ENCODE peak calls at places on chromosomes 13 and 19, in four cellular contexts. Z is GM12892, I is H1, R is HepG2. C is an unnamed sample.

GRCh38 chr13:98848736-98849135 is 96.3 kb upstream of the SLC15A1 start:
- DNase-seq in Z (no peak), I (no peak), R (no peak), C (no peak)

GRCh38 chr13:74372511-74372910 is 238.3 kb upstream of the KLF12 start:
- DNase-seq in Z (no peak), I (no peak), R (no peak), C (no peak)

GRCh38 chr19:47414469-47414868 is 4.9 kb downstream of the MEIS3 start:
- DNase-seq in Z (no peak), I (peak; percentile 70), R (peak; percentile 57), C (no peak)

GRCh38 chr19:28377077-28377476 is 835.9 kb downstream of the UQCRFS1 start:
- DNase-seq in Z (no peak), I (no peak), R (no peak), C (no peak)

GRCh38 chr13:113862766-113863510 is 938 bp downstream of the GAS6 start:
- DNase-seq in Z (peak; percentile 67), I (peak; percentile 72), R (no peak), C (peak; percentile 72)

GRCh38 chr13:98443329-98443728 is 133.6 kb downstream of the STK24 start:
- DNase-seq in Z (no peak), I (no peak), R (no peak), C (no peak)

GRCh38 chr13:96499646-96500045 is 409.7 kb downstream of the HS6ST3 start:
- DNase-seq in Z (no peak), I (no peak), R (no peak), C (no peak)

GRCh38 chr13:76038920-76039716 is 403.0 kb downstream of the LMO7 start:
- DNase-seq in Z (no peak), I (no peak), R (no peak), C (no peak)

GRCh38 chr19:50794074-50794777 is 4.0 kb downstream of the ACP4 start:
- DNase-seq in Z (peak; percentile 63), I (peak; percentile 63), R (no peak), C (peak; percentile 69)

GRCh38 chr19:18416778-18417249 is 2.4 kb upstream of the SSBP4 start:
- DNase-seq in Z (no peak), I (peak; percentile 86), R (peak; percentile 70), C (no peak)

GRCh38 chr13:20353973-20354372 is 121.9 kb upstream of the GJB6 start:
- DNase-seq in Z (no peak), I (no peak), R (no peak), C (no peak)

GRCh38 chr19:33040994-33041827 is 23.5 kb downstream of the RHPN2 start:
- DNase-seq in Z (no peak), I (no peak), R (peak; percentile 100), C (no peak)

GRCh38 chr19:12035220-12036172 is at the start of gene ZNF433:
- DNase-seq in Z (peak; percentile 91), I (peak; percentile 99), R (peak; percentile 84), C (peak; percentile 92)

GRCh38 chr19:39407644-39408391 is 1.2 kb downstream of the ZFP36 start:
- DNase-seq in Z (no peak), I (peak; percentile 54), R (no peak), C (no peak)

GRCh38 chr19:55663846-55664536 is 9.2 kb downstream of the U2AF2 start:
- DNase-seq in Z (no peak), I (no peak), R (no peak), C (no peak)

GRCh38 chr13:87671824-87672603 is 843 bp downstream of the SLITRK5 start:
- DNase-seq in Z (no peak), I (peak; percentile 73), R (no peak), C (no peak)

GRCh38 chr19:17889609-17890214 is 18.0 kb downstream of the SLC5A5 start:
- DNase-seq in Z (no peak), I (peak; percentile 83), R (peak; percentile 32), C (no peak)

GRCh38 chr13:26485288-26485687 is 72.2 kb upstream of the WASF3 start:
- DNase-seq in Z (no peak), I (no peak), R (no peak), C (no peak)

GRCh38 chr19:48568345-48568886 is 16.4 kb downstream of the SULT2B1 start:
- DNase-seq in Z (no peak), I (peak; percentile 68), R (peak; percentile 61), C (no peak)

GRCh38 chr19:57269515-57270250 is 10.6 kb upstream of the ZNF460 start:
- DNase-seq in Z (no peak), I (no peak), R (no peak), C (no peak)

GRCh38 chr19:28633223-28634030 is 579.5 kb downstream of the UQCRFS1 start:
- DNase-seq in Z (no peak), I (peak; percentile 72), R (no peak), C (peak; percentile 20)

GRCh38 chr13:114067886-114068722 is 64.3 kb downstream of the RASA3 start:
- DNase-seq in Z (peak; percentile 53), I (no peak), R (no peak), C (no peak)

GRCh38 chr13:20550799-20551198 is 16.2 kb upstream of the IFT88 start:
- DNase-seq in Z (no peak), I (no peak), R (peak; percentile 23), C (no peak)

GRCh38 chr19:455031-455705 is 5.7 kb downstream of the SHC2 start:
- DNase-seq in Z (no peak), I (no peak), R (no peak), C (no peak)

GRCh38 chr13:59166174-59166573 is 997.6 kb downstream of the DIAPH3 start:
- DNase-seq in Z (no peak), I (no peak), R (no peak), C (no peak)

GRCh38 chr13:35727881-35728280 is 251.4 kb upstream of the MAB21L1 start:
- DNase-seq in Z (no peak), I (no peak), R (no peak), C (no peak)

GRCh38 chr19:15635016-15635805 is 5.5 kb upstream of the CYP4F3 start:
- DNase-seq in Z (no peak), I (no peak), R (peak; percentile 35), C (no peak)

GRCh38 chr19:15633122-15633521 is 7.6 kb upstream of the CYP4F3 start:
- DNase-seq in Z (no peak), I (no peak), R (no peak), C (no peak)

GRCh38 chr19:15634105-15634504 is 6.6 kb upstream of the CYP4F3 start:
- DNase-seq in Z (no peak), I (no peak), R (no peak), C (no peak)

GRCh38 chr19:15629003-15629880 is 11.5 kb upstream of the CYP4F3 start:
- DNase-seq in Z (peak; percentile 62), I (peak; percentile 83), R (peak; percentile 55), C (peak; percentile 80)

DNA sequence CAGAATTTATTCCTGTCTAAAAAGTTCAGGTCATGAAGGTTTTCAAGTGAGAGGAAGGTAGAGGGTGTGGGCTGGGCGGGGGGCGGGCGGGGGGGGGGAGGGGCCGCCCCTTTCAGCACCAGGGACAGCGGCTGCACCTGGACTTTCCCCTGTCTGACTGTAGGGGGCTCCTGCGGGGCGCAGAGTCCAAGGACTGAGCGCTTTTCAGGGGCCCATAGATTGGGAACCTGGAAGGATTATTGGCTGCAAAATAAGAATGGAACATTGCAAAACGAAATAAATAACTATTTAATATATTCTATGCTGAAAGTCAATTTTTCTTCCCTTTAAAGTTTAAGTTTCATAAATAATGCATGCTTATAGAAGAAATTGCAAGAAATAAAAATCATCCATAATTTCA is 8.9 kb upstream of the CYP4F3 start:
- DNase-seq in Z (no peak), I (no peak), R (peak; percentile 27), C (peak; percentile 24)
- TF ChIP-seq TAF1 in Z (no peak), I (no peak), R (no peak), C (no peak)

DNA sequence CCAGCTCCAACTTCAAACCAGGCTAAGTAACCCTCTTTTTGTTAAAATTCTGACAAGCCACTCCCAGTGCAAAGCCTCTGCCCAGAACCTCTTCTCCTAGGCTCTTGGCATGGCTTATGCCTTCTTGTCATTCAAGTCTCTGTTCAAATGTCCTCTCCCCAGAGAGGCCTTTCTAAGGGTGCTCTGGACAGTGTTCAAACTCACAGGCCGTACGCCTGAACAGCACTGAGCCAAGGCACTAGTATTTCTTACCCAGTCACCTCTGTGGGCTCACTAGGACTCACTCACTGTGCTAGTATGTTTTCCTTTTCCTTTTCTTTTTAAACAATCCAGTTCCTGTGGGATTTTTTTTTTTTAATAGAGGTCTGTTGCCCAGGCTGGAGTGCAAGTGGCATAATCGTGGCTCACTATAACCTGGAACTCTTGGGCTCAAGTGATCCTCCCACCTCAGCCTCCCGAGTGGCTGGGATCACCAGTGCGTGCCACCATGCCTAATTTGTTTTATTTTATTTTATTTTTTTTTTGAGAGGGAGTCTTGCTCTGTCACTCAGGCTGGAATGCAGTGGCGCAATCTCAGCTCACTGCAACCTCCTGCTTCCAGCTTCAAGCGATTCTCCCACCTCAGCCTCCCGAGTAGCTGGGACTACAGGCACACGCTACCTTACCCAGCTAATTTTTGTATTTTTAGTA is 2.3 kb upstream of the ASF1B start:
- DNase-seq in Z (no peak), I (no peak), R (no peak), C (no peak)
- TF ChIP-seq POLR2A in Z (no peak), I (no peak), R (no peak), C (no peak)

GRCh38 chr19:7460562-7460966 is 28.3 kb downstream of the PEX11G start:
- DNase-seq in Z (no peak), I (no peak), R (no peak), C (no peak)

GRCh38 chr19:7455600-7456296 is 33.1 kb downstream of the PEX11G start:
- DNase-seq in Z (no peak), I (no peak), R (no peak), C (no peak)

GRCh38 chr19:7459773-7460172 is 29.1 kb downstream of the PEX11G start:
- DNase-seq in Z (no peak), I (no peak), R (no peak), C (no peak)

GRCh38 chr19:7456964-7457541 is 31.8 kb downstream of the PEX11G start:
- DNase-seq in Z (no peak), I (no peak), R (no peak), C (no peak)

GRCh38 chr19:7458675-7459074 is 30.2 kb downstream of the PEX11G start:
- DNase-seq in Z (no peak), I (no peak), R (no peak), C (no peak)
- TF ChIP-seq TAF1 in Z (no peak), I (no peak), R (no peak), C (no peak)

DNA sequence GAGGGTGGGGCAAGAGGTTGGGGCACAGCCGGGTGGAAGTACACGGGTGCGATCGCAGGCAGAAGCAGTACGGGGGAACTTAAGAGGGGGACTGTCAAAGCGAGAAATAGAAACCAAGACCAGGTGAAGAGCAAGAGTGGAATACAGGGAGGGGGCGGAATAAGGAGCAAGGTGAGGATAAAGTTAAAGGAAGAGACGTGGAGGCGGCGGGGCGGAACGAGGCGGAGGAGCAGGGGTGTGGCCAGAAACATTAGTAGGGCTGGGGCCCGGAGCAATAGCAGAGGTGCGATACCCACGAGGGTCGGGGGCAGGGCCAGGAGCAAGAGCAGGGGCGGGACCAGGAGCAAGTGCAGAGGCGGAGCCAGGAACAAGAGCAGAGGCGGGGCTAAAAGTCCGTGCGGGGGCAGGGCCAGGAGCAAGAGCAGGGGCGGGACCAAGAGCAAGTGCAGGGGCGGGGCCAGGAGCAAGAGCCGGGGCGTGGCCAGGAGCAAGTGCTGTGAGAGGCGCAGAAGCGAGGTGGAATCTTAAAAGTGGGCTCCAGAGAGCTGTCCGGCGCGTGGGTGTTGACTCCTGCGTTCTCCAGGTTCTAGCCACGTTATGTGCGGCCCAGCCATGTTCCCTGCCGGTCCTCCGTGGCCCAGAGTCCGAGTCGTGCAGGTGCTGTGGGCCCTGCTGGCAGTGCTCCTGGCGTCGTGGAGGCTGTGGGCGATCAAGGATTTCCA is 1.2 kb downstream of the CATSPERG start:
- DNase-seq in Z (peak; percentile 80), I (peak; percentile 97), R (peak; percentile 70), C (peak; percentile 82)
- TF ChIP-seq POLR2A in Z (no peak), I (no peak), R (peak; percentile 59), C (no peak)